ENCODE peak calls at places on chromosomes 5 and 9, in four cellular contexts. One of them, this sample, is unnamed.

GRCh38 chr5:134410822-134411221 is 859 bp downstream of the CDKN2AIPNL start:
- DNase-seq in left cardiac atrium: no peak
- DNase-seq in HuH-7: no peak
- DNase-seq in neuronal stem cell: no peak
- DNase-seq in this sample: no peak

GRCh38 chr9:127449332-127449966 is 1.8 kb downstream of the RPL12 start:
- DNase-seq in left cardiac atrium: no peak
- DNase-seq in HuH-7: no peak
- DNase-seq in neuronal stem cell: no peak
- DNase-seq in this sample: peak

GRCh38 chr5:102801375-102801774 is 46.3 kb downstream of the PAM start:
- DNase-seq in left cardiac atrium: no peak
- DNase-seq in HuH-7: no peak
- DNase-seq in neuronal stem cell: no peak
- DNase-seq in this sample: no peak

GRCh38 chr9:135995816-135996215 is 34.6 kb upstream of the UBAC1 start:
- DNase-seq in left cardiac atrium: no peak
- DNase-seq in HuH-7: no peak
- DNase-seq in neuronal stem cell: no peak
- DNase-seq in this sample: no peak

GRCh38 chr9:127519301-127520166 is 68.2 kb downstream of the LRSAM1 start:
- DNase-seq in left cardiac atrium: peak
- DNase-seq in HuH-7: no peak
- DNase-seq in neuronal stem cell: no peak
- DNase-seq in this sample: peak

GRCh38 chr9:2727966-2728613 is 10.8 kb downstream of the KCNV2 start:
- DNase-seq in left cardiac atrium: no peak
- DNase-seq in HuH-7: peak
- DNase-seq in neuronal stem cell: no peak
- DNase-seq in this sample: peak

GRCh38 chr9:134536101-134536900 is 105.3 kb upstream of the COL5A1 start:
- DNase-seq in left cardiac atrium: no peak
- DNase-seq in HuH-7: no peak
- DNase-seq in neuronal stem cell: no peak
- DNase-seq in this sample: peak

GRCh38 chr5:85293139-85293785 is 908.6 kb upstream of the EDIL3 start:
- DNase-seq in left cardiac atrium: no peak
- DNase-seq in HuH-7: no peak
- DNase-seq in neuronal stem cell: no peak
- DNase-seq in this sample: no peak

GRCh38 chr9:93182572-93182971 is 1.4 kb upstream of the WNK2 start:
- DNase-seq in left cardiac atrium: no peak
- DNase-seq in HuH-7: no peak
- DNase-seq in neuronal stem cell: no peak
- DNase-seq in this sample: no peak

GRCh38 chr5:159444441-159445082 is 114.3 kb upstream of the IL12B start:
- DNase-seq in left cardiac atrium: no peak
- DNase-seq in HuH-7: peak
- DNase-seq in neuronal stem cell: peak
- DNase-seq in this sample: peak

GRCh38 chr5:143644751-143645150 is 167.2 kb upstream of the HMHB1 start:
- DNase-seq in left cardiac atrium: no peak
- DNase-seq in HuH-7: no peak
- DNase-seq in neuronal stem cell: no peak
- DNase-seq in this sample: no peak

GRCh38 chr9:8262625-8263622 is 463.3 kb upstream of the DMAC1 start:
- DNase-seq in left cardiac atrium: no peak
- DNase-seq in HuH-7: no peak
- DNase-seq in neuronal stem cell: no peak
- DNase-seq in this sample: no peak

GRCh38 chr5:127030259-127031146 is at the start of gene MARCHF3:
- DNase-seq in left cardiac atrium: peak
- DNase-seq in HuH-7: peak
- DNase-seq in neuronal stem cell: peak
- DNase-seq in this sample: peak

This sample was measured in choroid plexus epithelial cell.